ENCODE peak calls at places on chromosomes 16 and 17, in five cellular contexts. One of them, this sample, is unnamed.

GRCh38 chr16:8763083-8763482 is 34.4 kb downstream of the TMEM186 start:
- DNase-seq in cardiac muscle cell: no peak
- DNase-seq in cardiac fibroblast: no peak
- DNase-seq in Peyer's patch: no peak
- DNase-seq in HepG2: no peak
- DNase-seq in this sample: no peak

GRCh38 chr17:13885550-13885949 is 183.8 kb upstream of the COX10 start:
- DNase-seq in cardiac muscle cell: no peak
- DNase-seq in cardiac fibroblast: no peak
- DNase-seq in Peyer's patch: no peak
- DNase-seq in HepG2: no peak
- DNase-seq in this sample: no peak

GRCh38 chr17:71338396-71338795 is 782.4 kb upstream of the SOX9 start:
- DNase-seq in cardiac muscle cell: peak; percentile 68
- DNase-seq in cardiac fibroblast: peak; percentile 42
- DNase-seq in Peyer's patch: no peak
- DNase-seq in HepG2: no peak
- DNase-seq in this sample: peak; percentile 30

GRCh38 chr16:12395266-12395665 is 408.4 kb downstream of the CPPED1 start:
- DNase-seq in cardiac muscle cell: no peak
- DNase-seq in cardiac fibroblast: no peak
- DNase-seq in Peyer's patch: no peak
- DNase-seq in HepG2: no peak
- DNase-seq in this sample: no peak

GRCh38 chr16:58940609-58941008 is 206.5 kb upstream of the GOT2 start:
- DNase-seq in cardiac muscle cell: no peak
- DNase-seq in cardiac fibroblast: no peak
- DNase-seq in Peyer's patch: no peak
- DNase-seq in HepG2: no peak
- DNase-seq in this sample: no peak

GRCh38 chr17:73343168-73343634 is 31.4 kb upstream of the CDC42EP4 start:
- DNase-seq in cardiac muscle cell: peak; percentile 93
- DNase-seq in cardiac fibroblast: peak; percentile 89
- DNase-seq in Peyer's patch: no peak
- DNase-seq in HepG2: no peak
- DNase-seq in this sample: no peak

GRCh38 chr17:66807182-66807581 is 27.7 kb upstream of the CACNG5 start:
- DNase-seq in cardiac muscle cell: no peak
- DNase-seq in cardiac fibroblast: no peak
- DNase-seq in Peyer's patch: no peak
- DNase-seq in HepG2: no peak
- DNase-seq in this sample: no peak

GRCh38 chr17:40703652-40704051 is at the start of gene KRT24:
- DNase-seq in cardiac muscle cell: no peak
- DNase-seq in cardiac fibroblast: no peak
- DNase-seq in Peyer's patch: no peak
- DNase-seq in HepG2: no peak
- DNase-seq in this sample: no peak

GRCh38 chr17:601462-602303 is 113.0 kb downstream of the VPS53 start:
- DNase-seq in cardiac muscle cell: peak; percentile 91
- DNase-seq in cardiac fibroblast: peak; percentile 77
- DNase-seq in Peyer's patch: no peak
- DNase-seq in HepG2: no peak
- DNase-seq in this sample: peak; percentile 24

GRCh38 chr17:79930077-79930785 is 91.0 kb upstream of the CBX4 start:
- DNase-seq in cardiac muscle cell: peak; percentile 19
- DNase-seq in cardiac fibroblast: no peak
- DNase-seq in Peyer's patch: no peak
- DNase-seq in HepG2: no peak
- DNase-seq in this sample: no peak

GRCh38 chr17:79929257-79930076 is 90.2 kb upstream of the CBX4 start:
- DNase-seq in cardiac muscle cell: no peak
- DNase-seq in cardiac fibroblast: no peak
- DNase-seq in Peyer's patch: no peak
- DNase-seq in HepG2: no peak
- DNase-seq in this sample: no peak

GRCh38 chr17:79931517-79932309 is 92.5 kb upstream of the CBX4 start:
- DNase-seq in cardiac muscle cell: peak; percentile 40
- DNase-seq in cardiac fibroblast: peak; percentile 36
- DNase-seq in Peyer's patch: no peak
- DNase-seq in HepG2: peak; percentile 91
- DNase-seq in this sample: peak; percentile 80

GRCh38 chr17:79932446-79932845 is 93.2 kb upstream of the CBX4 start:
- DNase-seq in cardiac muscle cell: no peak
- DNase-seq in cardiac fibroblast: no peak
- DNase-seq in Peyer's patch: no peak
- DNase-seq in HepG2: peak; percentile 54
- DNase-seq in this sample: no peak

GRCh38 chr17:79930786-79931516 is 91.7 kb upstream of the CBX4 start:
- DNase-seq in cardiac muscle cell: no peak
- DNase-seq in cardiac fibroblast: no peak
- DNase-seq in Peyer's patch: no peak
- DNase-seq in HepG2: no peak
- DNase-seq in this sample: no peak
- H3K4me3 ChIP-seq in cardiac muscle cell: no peak overlapping the region
- H3K4me3 ChIP-seq in cardiac fibroblast: no peak overlapping the region
- H3K4me3 ChIP-seq in Peyer's patch: no peak overlapping the region
- H3K4me3 ChIP-seq in HepG2: peak overlapping the region; percentile 48
- H3K4me3 ChIP-seq in this sample: no peak overlapping the region

DNA sequence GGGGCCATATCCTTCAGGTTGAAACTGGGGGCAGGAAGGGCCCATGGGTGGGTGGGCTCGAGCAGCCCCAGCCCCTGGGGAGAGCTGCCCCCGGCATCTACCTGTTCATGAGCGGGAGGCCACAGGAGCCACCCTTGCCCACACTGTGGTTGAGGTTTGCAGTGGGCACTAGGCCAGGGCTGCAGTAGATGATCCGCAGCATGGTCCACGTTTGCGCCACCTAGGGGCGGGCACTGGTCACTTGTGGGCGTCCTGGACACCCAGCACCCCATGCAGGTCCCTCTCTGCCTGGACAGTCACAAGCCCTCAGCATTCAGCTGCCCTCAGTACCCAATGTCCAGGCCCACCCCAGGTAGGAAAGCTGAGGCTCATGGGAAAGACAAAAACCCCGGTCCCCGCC is 1.8 kb upstream of the JMJD8 start:
- DNase-seq in cardiac muscle cell: peak; percentile 43
- DNase-seq in cardiac fibroblast: peak; percentile 39
- DNase-seq in Peyer's patch: peak; percentile 78
- DNase-seq in HepG2: peak; percentile 41
- DNase-seq in this sample: peak; percentile 70
- TF ChIP-seq CTCF in cardiac muscle cell: peak; percentile 44
- TF ChIP-seq CTCF in cardiac fibroblast: peak; percentile 51
- TF ChIP-seq CTCF in Peyer's patch: peak; percentile 37
- TF ChIP-seq CTCF in HepG2: peak; percentile 74
- TF ChIP-seq CTCF in this sample: peak; percentile 44

GRCh38 chr16:56355786-56356275 is 69.5 kb downstream of the AMFR start:
- DNase-seq in cardiac muscle cell: peak; percentile 9
- DNase-seq in cardiac fibroblast: no peak
- DNase-seq in Peyer's patch: peak; percentile 46
- DNase-seq in HepG2: no peak
- DNase-seq in this sample: no peak
- H3K4me3 ChIP-seq in cardiac muscle cell: no peak overlapping the region
- H3K4me3 ChIP-seq in cardiac fibroblast: no peak overlapping the region
- H3K4me3 ChIP-seq in Peyer's patch: no peak overlapping the region
- H3K4me3 ChIP-seq in HepG2: peak overlapping the region; percentile 66
- H3K4me3 ChIP-seq in this sample: no peak overlapping the region

GRCh38 chr17:58557981-58558380 is 43.5 kb upstream of the MTMR4 start:
- DNase-seq in cardiac muscle cell: no peak
- DNase-seq in cardiac fibroblast: no peak
- DNase-seq in Peyer's patch: no peak
- DNase-seq in HepG2: no peak
- DNase-seq in this sample: no peak
- TF ChIP-seq CTCF in cardiac muscle cell: no peak
- TF ChIP-seq CTCF in cardiac fibroblast: no peak
- TF ChIP-seq CTCF in Peyer's patch: no peak
- TF ChIP-seq CTCF in HepG2: no peak
- TF ChIP-seq CTCF in this sample: no peak

This sample was measured in colonic mucosa.